ENCODE peak calls at places on chromosomes 13 and 19, in five cellular contexts. C is naive thymus-derived CD8-positive, alpha-beta T cell; S is IMR-90; V is colonic mucosa; L is NCI-H748 treated with DMSO at 0.1 percent for 48 hours. J is an unnamed sample.
A peak's percentile ranks its signal among the peaks of the same experiment; 100 is the strongest.

GRCh38 chr19:5458420-5458819 is 3.2 kb downstream of the ZNRF4 start:
- DNase-seq in V (no peak), L (no peak), C (no peak), S (no peak), J (no peak)

GRCh38 chr13:32316030-32316344 is 679 bp downstream of the BRCA2 start:
- DNase-seq in L (peak; percentile 95), S (no peak), C (no peak), V (no peak), J (no peak)

GRCh38 chr13:111564657-111565056 is 244.2 kb downstream of the TEX29 start:
- DNase-seq in S (no peak), L (no peak), C (no peak), V (no peak), J (no peak)

GRCh38 chr13:105642511-105642958 is 892.9 kb downstream of the EFNB2 start:
- DNase-seq in V (no peak), S (peak; percentile 7), L (no peak), C (no peak), J (peak; percentile 16)

GRCh38 chr19:33192010-33192409 is 2.1 kb upstream of the LRP3 start:
- DNase-seq in C (no peak), V (no peak), S (no peak), L (peak; percentile 7), J (no peak)

GRCh38 chr13:90999401-90999800 is 348.1 kb upstream of the MIR17HG start:
- DNase-seq in S (no peak), C (no peak), V (no peak), L (no peak), J (no peak)

GRCh38 chr19:31348416-31349159 is 648 bp downstream of the TSHZ3 start:
- DNase-seq in L (no peak), S (no peak), V (no peak), C (no peak), J (peak; percentile 64)

GRCh38 chr19:10769533-10770491 is 51.9 kb downstream of the DNM2 start:
- DNase-seq in C (peak; percentile 12), V (no peak), L (no peak), S (peak; percentile 26), J (no peak)

GRCh38 chr19:41912899-41913475 is 15.3 kb downstream of the ERFL start:
- DNase-seq in V (no peak), S (no peak), L (no peak), C (no peak), J (no peak)

GRCh38 chr19:1327125-1327524 is 41.5 kb downstream of the EFNA2 start:
- DNase-seq in C (no peak), S (no peak), V (no peak), L (no peak), J (no peak)

GRCh38 chr13:91544723-91545122 is 146.3 kb downstream of the GPC5 start:
- DNase-seq in L (no peak), C (no peak), S (no peak), V (no peak), J (peak; percentile 1)

GRCh38 chr13:109569938-109570711 is 216.3 kb downstream of the IRS2 start:
- DNase-seq in S (no peak), L (no peak), V (no peak), C (peak; percentile 55), J (no peak)

GRCh38 chr19:12555456-12555930 is 4.2 kb upstream of the ZNF564 start:
- DNase-seq in V (no peak), C (no peak), S (no peak), L (no peak), J (no peak)

GRCh38 chr19:15479391-15480345 is at the start of gene PGLYRP2:
- DNase-seq in L (no peak), C (peak; percentile 14), V (no peak), S (no peak), J (no peak)

GRCh38 chr19:55212447-55212846 is 3.1 kb upstream of the PTPRH start:
- DNase-seq in S (no peak), L (no peak), C (peak; percentile 21), V (peak; percentile 72), J (no peak)

GRCh38 chr13:32228330-32229041 is 86.7 kb downstream of the ZAR1L start:
- DNase-seq in C (no peak), S (peak; percentile 84), L (peak; percentile 100), V (no peak), J (no peak)

GRCh38 chr19:676343-677105 is at the start of gene FSTL3:
- DNase-seq in V (no peak), L (no peak), C (no peak), S (no peak), J (peak; percentile 69)

GRCh38 chr13:112188298-112188610 is 121.3 kb downstream of the SOX1 start:
- DNase-seq in V (no peak), L (no peak), S (no peak), C (no peak), J (no peak)

GRCh38 chr19:4371209-4371897 is 28.0 kb downstream of the MPND start:
- DNase-seq in V (no peak), L (no peak), S (no peak), C (no peak), J (peak; percentile 62)

GRCh38 chr19:485583-486236 is 10.6 kb upstream of the MADCAM1 start:
- DNase-seq in C (no peak), V (no peak), L (peak; percentile 1), S (no peak), J (peak; percentile 91)

GRCh38 chr19:1107655-1108261 is 4.0 kb downstream of the GPX4 start:
- DNase-seq in L (no peak), S (no peak), V (no peak), C (no peak), J (no peak)

GRCh38 chr13:96034662-96035061 is 18.5 kb downstream of the UGGT2 start:
- DNase-seq in L (no peak), V (no peak), S (no peak), C (no peak), J (no peak)

J was measured in astrocyte of the hippocampus.